ENCODE peak calls at places on chromosomes 2 and 18, in six cellular contexts. One of them, this sample, is unnamed.

GRCh38 chr2:112092286-112093041 is 37.4 kb downstream of the TMEM87B start:
- DNase-seq in RWPE1: peak
- DNase-seq in adrenal gland: no peak
- DNase-seq in HTR-8/SVneo: peak
- DNase-seq in NAMALWA: no peak
- DNase-seq in esophagus squamous epithelium: no peak
- DNase-seq in this sample: no peak

GRCh38 chr2:170391018-170391417 is 213.1 kb downstream of the MYO3B start:
- DNase-seq in HTR-8/SVneo: no peak
- DNase-seq in NAMALWA: no peak
- DNase-seq in adrenal gland: no peak
- DNase-seq in RWPE1: no peak
- DNase-seq in esophagus squamous epithelium: no peak
- DNase-seq in this sample: no peak

GRCh38 chr2:181656450-181657261 is at the start of gene CERKL:
- DNase-seq in NAMALWA: no peak
- DNase-seq in esophagus squamous epithelium: no peak
- DNase-seq in adrenal gland: peak
- DNase-seq in HTR-8/SVneo: peak
- DNase-seq in RWPE1: peak
- DNase-seq in this sample: no peak

GRCh38 chr2:128646691-128647090 is 328.0 kb upstream of the HS6ST1 start:
- DNase-seq in NAMALWA: no peak
- DNase-seq in RWPE1: no peak
- DNase-seq in HTR-8/SVneo: no peak
- DNase-seq in adrenal gland: no peak
- DNase-seq in esophagus squamous epithelium: no peak
- DNase-seq in this sample: no peak

GRCh38 chr18:62522178-62522509 is 681 bp upstream of the ZCCHC2 start:
- DNase-seq in RWPE1: no peak
- DNase-seq in adrenal gland: no peak
- DNase-seq in esophagus squamous epithelium: no peak
- DNase-seq in NAMALWA: no peak
- DNase-seq in HTR-8/SVneo: no peak
- DNase-seq in this sample: no peak

GRCh38 chr2:227860116-227860724 is 11.2 kb upstream of the DAW1 start:
- DNase-seq in adrenal gland: no peak
- DNase-seq in esophagus squamous epithelium: no peak
- DNase-seq in RWPE1: no peak
- DNase-seq in NAMALWA: no peak
- DNase-seq in HTR-8/SVneo: no peak
- DNase-seq in this sample: no peak

GRCh38 chr18:79402977-79403722 is 7.4 kb downstream of the NFATC1 start:
- DNase-seq in HTR-8/SVneo: no peak
- DNase-seq in adrenal gland: peak
- DNase-seq in esophagus squamous epithelium: no peak
- DNase-seq in NAMALWA: no peak
- DNase-seq in RWPE1: peak
- DNase-seq in this sample: peak

GRCh38 chr2:169107645-169108044 is 38.3 kb downstream of the DHRS9 start:
- DNase-seq in HTR-8/SVneo: no peak
- DNase-seq in adrenal gland: no peak
- DNase-seq in NAMALWA: no peak
- DNase-seq in RWPE1: no peak
- DNase-seq in esophagus squamous epithelium: no peak
- DNase-seq in this sample: no peak

GRCh38 chr2:40554665-40555294 is 102.9 kb upstream of the SLC8A1 start:
- DNase-seq in RWPE1: peak
- DNase-seq in adrenal gland: peak
- DNase-seq in HTR-8/SVneo: peak
- DNase-seq in NAMALWA: peak
- DNase-seq in esophagus squamous epithelium: no peak
- DNase-seq in this sample: peak

GRCh38 chr2:121363632-121364420 is 78.8 kb upstream of the TFCP2L1 start:
- DNase-seq in HTR-8/SVneo: no peak
- DNase-seq in NAMALWA: no peak
- DNase-seq in adrenal gland: peak
- DNase-seq in RWPE1: peak
- DNase-seq in esophagus squamous epithelium: no peak
- DNase-seq in this sample: no peak

GRCh38 chr2:171347158-171347557 is 86.6 kb downstream of the METTL8 start:
- DNase-seq in esophagus squamous epithelium: no peak
- DNase-seq in NAMALWA: no peak
- DNase-seq in adrenal gland: no peak
- DNase-seq in RWPE1: no peak
- DNase-seq in HTR-8/SVneo: no peak
- DNase-seq in this sample: no peak

GRCh38 chr2:171787333-171788072 is 100.2 kb downstream of the DYNC1I2 start:
- DNase-seq in HTR-8/SVneo: no peak
- DNase-seq in adrenal gland: no peak
- DNase-seq in RWPE1: no peak
- DNase-seq in NAMALWA: no peak
- DNase-seq in esophagus squamous epithelium: no peak
- DNase-seq in this sample: no peak

GRCh38 chr18:78830161-78830560 is 149.5 kb upstream of the SALL3 start:
- DNase-seq in esophagus squamous epithelium: no peak
- DNase-seq in HTR-8/SVneo: no peak
- DNase-seq in adrenal gland: no peak
- DNase-seq in RWPE1: no peak
- DNase-seq in NAMALWA: no peak
- DNase-seq in this sample: no peak

GRCh38 chr2:65045651-65046050 is 10.6 kb upstream of the CEP68 start:
- DNase-seq in RWPE1: no peak
- DNase-seq in esophagus squamous epithelium: no peak
- DNase-seq in NAMALWA: no peak
- DNase-seq in adrenal gland: no peak
- DNase-seq in HTR-8/SVneo: no peak
- DNase-seq in this sample: no peak

GRCh38 chr2:148794558-148794957 is 80.5 kb upstream of the KIF5C start:
- DNase-seq in NAMALWA: no peak
- DNase-seq in esophagus squamous epithelium: no peak
- DNase-seq in adrenal gland: no peak
- DNase-seq in RWPE1: no peak
- DNase-seq in HTR-8/SVneo: no peak
- DNase-seq in this sample: no peak

GRCh38 chr2:238462782-238463396 is 36.2 kb downstream of the ASB1 start:
- DNase-seq in esophagus squamous epithelium: no peak
- DNase-seq in RWPE1: peak
- DNase-seq in HTR-8/SVneo: peak
- DNase-seq in adrenal gland: no peak
- DNase-seq in NAMALWA: peak
- DNase-seq in this sample: no peak

GRCh38 chr18:49677762-49678398 is 116.0 kb downstream of the LIPG start:
- DNase-seq in HTR-8/SVneo: no peak
- DNase-seq in adrenal gland: no peak
- DNase-seq in NAMALWA: peak
- DNase-seq in RWPE1: no peak
- DNase-seq in esophagus squamous epithelium: no peak
- DNase-seq in this sample: no peak

GRCh38 chr2:240856151-240856980 is 12.3 kb upstream of the AGXT start:
- DNase-seq in HTR-8/SVneo: no peak
- DNase-seq in NAMALWA: peak
- DNase-seq in RWPE1: no peak
- DNase-seq in adrenal gland: no peak
- DNase-seq in esophagus squamous epithelium: no peak
- DNase-seq in this sample: no peak

GRCh38 chr2:55839182-55839819 is 84.3 kb downstream of the EFEMP1 start:
- DNase-seq in adrenal gland: no peak
- DNase-seq in HTR-8/SVneo: peak
- DNase-seq in RWPE1: peak
- DNase-seq in NAMALWA: no peak
- DNase-seq in esophagus squamous epithelium: no peak
- DNase-seq in this sample: no peak

GRCh38 chr18:44725300-44726096 is 44.8 kb downstream of the SETBP1 start:
- DNase-seq in RWPE1: peak
- DNase-seq in NAMALWA: peak
- DNase-seq in esophagus squamous epithelium: no peak
- DNase-seq in HTR-8/SVneo: no peak
- DNase-seq in adrenal gland: peak
- DNase-seq in this sample: peak

GRCh38 chr2:636649-637405 is 40.4 kb downstream of the TMEM18 start:
- DNase-seq in HTR-8/SVneo: peak
- DNase-seq in adrenal gland: peak
- DNase-seq in esophagus squamous epithelium: no peak
- DNase-seq in NAMALWA: peak
- DNase-seq in RWPE1: peak
- DNase-seq in this sample: peak

GRCh38 chr18:9661564-9661963 is 46.5 kb upstream of the RAB31 start:
- DNase-seq in adrenal gland: no peak
- DNase-seq in HTR-8/SVneo: peak
- DNase-seq in RWPE1: no peak
- DNase-seq in esophagus squamous epithelium: no peak
- DNase-seq in NAMALWA: no peak
- DNase-seq in this sample: no peak

GRCh38 chr2:8406271-8406670 is 275.6 kb upstream of the ID2 start:
- DNase-seq in esophagus squamous epithelium: no peak
- DNase-seq in RWPE1: no peak
- DNase-seq in NAMALWA: no peak
- DNase-seq in adrenal gland: no peak
- DNase-seq in HTR-8/SVneo: no peak
- DNase-seq in this sample: no peak

GRCh38 chr2:165408191-165408590 is 61.3 kb upstream of the CSRNP3 start:
- DNase-seq in esophagus squamous epithelium: no peak
- DNase-seq in RWPE1: no peak
- DNase-seq in NAMALWA: no peak
- DNase-seq in HTR-8/SVneo: no peak
- DNase-seq in adrenal gland: no peak
- DNase-seq in this sample: no peak

GRCh38 chr18:26536032-26536431 is 12.3 kb downstream of the KCTD1 start:
- DNase-seq in RWPE1: peak
- DNase-seq in HTR-8/SVneo: no peak
- DNase-seq in esophagus squamous epithelium: no peak
- DNase-seq in adrenal gland: no peak
- DNase-seq in NAMALWA: no peak
- DNase-seq in this sample: no peak

GRCh38 chr18:26459340-26459739 is 89.0 kb downstream of the KCTD1 start:
- DNase-seq in HTR-8/SVneo: no peak
- DNase-seq in adrenal gland: no peak
- DNase-seq in esophagus squamous epithelium: no peak
- DNase-seq in RWPE1: no peak
- DNase-seq in NAMALWA: no peak
- DNase-seq in this sample: no peak

GRCh38 chr18:58402247-58402646 is 226.6 kb downstream of the ALPK2 start:
- DNase-seq in HTR-8/SVneo: no peak
- DNase-seq in esophagus squamous epithelium: no peak
- DNase-seq in NAMALWA: no peak
- DNase-seq in adrenal gland: no peak
- DNase-seq in RWPE1: no peak
- DNase-seq in this sample: no peak

GRCh38 chr2:46519265-46519664 is 39.9 kb downstream of the TMEM247 start:
- DNase-seq in adrenal gland: no peak
- DNase-seq in HTR-8/SVneo: no peak
- DNase-seq in NAMALWA: no peak
- DNase-seq in RWPE1: no peak
- DNase-seq in esophagus squamous epithelium: no peak
- DNase-seq in this sample: no peak

GRCh38 chr2:68388772-68389171 is 23.7 kb downstream of the PLEK start:
- DNase-seq in RWPE1: no peak
- DNase-seq in adrenal gland: no peak
- DNase-seq in esophagus squamous epithelium: no peak
- DNase-seq in HTR-8/SVneo: no peak
- DNase-seq in NAMALWA: no peak
- DNase-seq in this sample: no peak

GRCh38 chr2:127220102-127220806 is at the start of gene CYP27C1:
- DNase-seq in RWPE1: no peak
- DNase-seq in HTR-8/SVneo: no peak
- DNase-seq in NAMALWA: no peak
- DNase-seq in adrenal gland: no peak
- DNase-seq in esophagus squamous epithelium: no peak
- DNase-seq in this sample: no peak

GRCh38 chr18:11905613-11906012 is 2.5 kb downstream of the MPPE1 start:
- DNase-seq in RWPE1: no peak
- DNase-seq in adrenal gland: no peak
- DNase-seq in HTR-8/SVneo: no peak
- DNase-seq in esophagus squamous epithelium: no peak
- DNase-seq in NAMALWA: no peak
- DNase-seq in this sample: no peak

GRCh38 chr18:51135361-51135760 is 62.1 kb downstream of the MEX3C start:
- DNase-seq in esophagus squamous epithelium: no peak
- DNase-seq in HTR-8/SVneo: peak
- DNase-seq in RWPE1: peak
- DNase-seq in adrenal gland: peak
- DNase-seq in NAMALWA: no peak
- DNase-seq in this sample: no peak

GRCh38 chr18:26549103-26549485 is 741 bp upstream of the KCTD1 start:
- DNase-seq in esophagus squamous epithelium: no peak
- DNase-seq in HTR-8/SVneo: no peak
- DNase-seq in NAMALWA: peak
- DNase-seq in RWPE1: peak
- DNase-seq in adrenal gland: no peak
- DNase-seq in this sample: no peak

GRCh38 chr2:106161938-106162814 is 31.9 kb downstream of the UXS1 start:
- DNase-seq in HTR-8/SVneo: no peak
- DNase-seq in adrenal gland: peak
- DNase-seq in NAMALWA: no peak
- DNase-seq in esophagus squamous epithelium: no peak
- DNase-seq in RWPE1: peak
- DNase-seq in this sample: no peak

GRCh38 chr2:112580084-112580483 is 4.3 kb upstream of the CHCHD5 start:
- DNase-seq in HTR-8/SVneo: no peak
- DNase-seq in adrenal gland: no peak
- DNase-seq in RWPE1: no peak
- DNase-seq in NAMALWA: no peak
- DNase-seq in esophagus squamous epithelium: no peak
- DNase-seq in this sample: no peak

GRCh38 chr2:102114851-102115497 is 27.6 kb upstream of the IL1R1 start:
- DNase-seq in esophagus squamous epithelium: no peak
- DNase-seq in RWPE1: no peak
- DNase-seq in NAMALWA: no peak
- DNase-seq in adrenal gland: no peak
- DNase-seq in HTR-8/SVneo: no peak
- DNase-seq in this sample: no peak

This sample was measured in ovary.